ENCODE peak calls at places on chromosomes 13 and 19, in six cellular contexts. One of them, this sample, is unnamed. For H3K4me1 and H3K9me3, the result is how much of the 10 kb centered on the place peaks cover.

GRCh38 chr19:48645652-48646191 is at the start of gene CA11:
- DNase-seq in tibial nerve: peak
- DNase-seq in spleen: peak
- DNase-seq in heart left ventricle: no peak
- DNase-seq in neural progenitor cell: peak
- DNase-seq in DND-41: no peak
- DNase-seq in this sample: no peak

GRCh38 chr19:50214699-50215543 is 11.5 kb downstream of the MYH14 start:
- DNase-seq in spleen: no peak
- DNase-seq in tibial nerve: no peak
- DNase-seq in heart left ventricle: no peak
- DNase-seq in DND-41: no peak
- DNase-seq in neural progenitor cell: peak
- DNase-seq in this sample: no peak

GRCh38 chr13:71477735-71478134 is 389.3 kb downstream of the DACH1 start:
- DNase-seq in neural progenitor cell: peak
- DNase-seq in heart left ventricle: no peak
- DNase-seq in tibial nerve: no peak
- DNase-seq in spleen: no peak
- DNase-seq in DND-41: no peak
- DNase-seq in this sample: no peak

GRCh38 chr19:49151339-49152217 is 3.6 kb downstream of the HRC start:
- DNase-seq in tibial nerve: peak
- DNase-seq in heart left ventricle: peak
- DNase-seq in spleen: no peak
- DNase-seq in DND-41: peak
- DNase-seq in neural progenitor cell: peak
- DNase-seq in this sample: no peak

GRCh38 chr19:919157-920050 is 2.3 kb downstream of the KISS1R start:
- DNase-seq in spleen: peak
- DNase-seq in heart left ventricle: no peak
- DNase-seq in tibial nerve: no peak
- DNase-seq in neural progenitor cell: peak
- DNase-seq in DND-41: no peak
- DNase-seq in this sample: peak

GRCh38 chr13:68078874-68079273 is 848.7 kb upstream of the PCDH9 start:
- DNase-seq in heart left ventricle: no peak
- DNase-seq in tibial nerve: no peak
- DNase-seq in DND-41: no peak
- DNase-seq in spleen: no peak
- DNase-seq in neural progenitor cell: no peak
- DNase-seq in this sample: no peak

GRCh38 chr13:86020350-86021002 is 221.3 kb upstream of the SLITRK6 start:
- DNase-seq in neural progenitor cell: no peak
- DNase-seq in tibial nerve: no peak
- DNase-seq in heart left ventricle: no peak
- DNase-seq in DND-41: no peak
- DNase-seq in spleen: no peak
- DNase-seq in this sample: no peak

GRCh38 chr19:15316498-15316897 is 15.8 kb downstream of the BRD4 start:
- DNase-seq in tibial nerve: no peak
- DNase-seq in heart left ventricle: no peak
- DNase-seq in neural progenitor cell: no peak
- DNase-seq in spleen: no peak
- DNase-seq in DND-41: no peak
- DNase-seq in this sample: no peak

GRCh38 chr13:93217701-93218100 is 8.9 kb upstream of the GPC6 start:
- DNase-seq in spleen: no peak
- DNase-seq in heart left ventricle: no peak
- DNase-seq in neural progenitor cell: no peak
- DNase-seq in DND-41: no peak
- DNase-seq in tibial nerve: no peak
- DNase-seq in this sample: no peak

GRCh38 chr19:18156841-18157464 is 4.0 kb downstream of the PIK3R2 start:
- DNase-seq in spleen: peak
- DNase-seq in DND-41: no peak
- DNase-seq in tibial nerve: peak
- DNase-seq in neural progenitor cell: no peak
- DNase-seq in heart left ventricle: peak
- DNase-seq in this sample: no peak

GRCh38 chr19:16366433-16367268 is 42.0 kb downstream of the KLF2 start:
- DNase-seq in DND-41: no peak
- DNase-seq in spleen: peak
- DNase-seq in heart left ventricle: no peak
- DNase-seq in tibial nerve: no peak
- DNase-seq in neural progenitor cell: no peak
- DNase-seq in this sample: peak

GRCh38 chr19:14059093-14059480 is 2.8 kb downstream of the PALM3 start:
- DNase-seq in heart left ventricle: no peak
- DNase-seq in neural progenitor cell: peak
- DNase-seq in spleen: no peak
- DNase-seq in tibial nerve: no peak
- DNase-seq in DND-41: peak
- DNase-seq in this sample: peak

GRCh38 chr19:5003781-5004180 is 34.9 kb downstream of the KDM4B start:
- DNase-seq in tibial nerve: no peak
- DNase-seq in spleen: no peak
- DNase-seq in heart left ventricle: no peak
- DNase-seq in neural progenitor cell: no peak
- DNase-seq in DND-41: no peak
- DNase-seq in this sample: no peak

GRCh38 chr19:45076029-45076850 is at the start of gene ZNF296:
- DNase-seq in neural progenitor cell: peak
- DNase-seq in tibial nerve: peak
- DNase-seq in spleen: peak
- DNase-seq in heart left ventricle: peak
- DNase-seq in DND-41: no peak
- DNase-seq in this sample: peak

GRCh38 chr13:73849292-73849691 is 284.9 kb downstream of the KLF12 start:
- DNase-seq in DND-41: peak
- DNase-seq in spleen: no peak
- DNase-seq in neural progenitor cell: peak
- DNase-seq in heart left ventricle: no peak
- DNase-seq in tibial nerve: no peak
- DNase-seq in this sample: peak

DNA sequence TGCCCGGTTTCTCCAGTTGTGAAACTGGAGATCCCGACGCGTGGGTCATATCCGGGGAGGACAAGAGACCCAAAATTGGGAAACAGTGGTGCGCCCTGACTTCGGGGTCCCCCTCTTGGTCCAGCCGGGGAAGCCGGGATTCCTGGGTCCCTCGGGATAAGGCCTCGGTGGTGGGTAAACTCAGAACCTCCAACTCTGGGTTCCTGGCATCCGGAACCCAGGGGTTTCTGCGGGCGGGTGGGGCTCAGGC is 672 bp downstream of the ZFP36 start:
- DNase-seq in DND-41: no peak
- DNase-seq in heart left ventricle: no peak
- DNase-seq in tibial nerve: no peak
- DNase-seq in neural progenitor cell: no peak
- DNase-seq in spleen: no peak
- DNase-seq in this sample: no peak
- H3K4me1 ChIP-seq in DND-41: half or more
- H3K4me1 ChIP-seq in heart left ventricle: half or more
- H3K4me1 ChIP-seq in tibial nerve: half or more
- H3K4me1 ChIP-seq in neural progenitor cell: under half
- H3K4me1 ChIP-seq in spleen: under half
- H3K4me1 ChIP-seq in this sample: half or more

GRCh38 chr13:79401259-79402071 is 4.6 kb downstream of the RBM26 start:
- DNase-seq in heart left ventricle: no peak
- DNase-seq in DND-41: no peak
- DNase-seq in tibial nerve: no peak
- DNase-seq in spleen: no peak
- DNase-seq in neural progenitor cell: no peak
- DNase-seq in this sample: no peak
- H3K4me3 ChIP-seq in heart left ventricle: no peak
- H3K4me3 ChIP-seq in DND-41: no peak
- H3K4me3 ChIP-seq in tibial nerve: no peak
- H3K4me3 ChIP-seq in spleen: no peak
- H3K4me3 ChIP-seq in neural progenitor cell: no peak
- H3K4me3 ChIP-seq in this sample: no peak

GRCh38 chr13:51542358-51542972 is 41.8 kb upstream of the WDFY2 start:
- DNase-seq in spleen: no peak
- DNase-seq in neural progenitor cell: peak
- DNase-seq in tibial nerve: no peak
- DNase-seq in DND-41: no peak
- DNase-seq in heart left ventricle: no peak
- DNase-seq in this sample: no peak
- H3K9me3 ChIP-seq in spleen: under half
- H3K9me3 ChIP-seq in neural progenitor cell: under half
- H3K9me3 ChIP-seq in tibial nerve: under half
- H3K9me3 ChIP-seq in DND-41: under half
- H3K9me3 ChIP-seq in heart left ventricle: under half
- H3K9me3 ChIP-seq in this sample: under half

GRCh38 chr19:10517760-10518443 is 655 bp upstream of the S1PR5 start:
- DNase-seq in tibial nerve: no peak
- DNase-seq in spleen: no peak
- DNase-seq in DND-41: no peak
- DNase-seq in neural progenitor cell: peak
- DNase-seq in heart left ventricle: no peak
- DNase-seq in this sample: no peak
- H3K4me1 ChIP-seq in tibial nerve: under half
- H3K4me1 ChIP-seq in spleen: under half
- H3K4me1 ChIP-seq in DND-41: under half
- H3K4me1 ChIP-seq in neural progenitor cell: under half
- H3K4me1 ChIP-seq in heart left ventricle: under half
- H3K4me1 ChIP-seq in this sample: under half

GRCh38 chr19:36151144-36152051 is 849 bp downstream of the COX7A1 start:
- DNase-seq in heart left ventricle: peak
- DNase-seq in tibial nerve: peak
- DNase-seq in neural progenitor cell: no peak
- DNase-seq in spleen: peak
- DNase-seq in DND-41: no peak
- DNase-seq in this sample: no peak
- H3K4me3 ChIP-seq in heart left ventricle: peak
- H3K4me3 ChIP-seq in tibial nerve: peak
- H3K4me3 ChIP-seq in neural progenitor cell: no peak
- H3K4me3 ChIP-seq in spleen: peak
- H3K4me3 ChIP-seq in DND-41: no peak
- H3K4me3 ChIP-seq in this sample: no peak

This sample was measured in CD4-positive, alpha-beta memory T cell.